ENCODE peak calls at places on chromosome 11, in five cellular contexts. P, N, U, V and O are unnamed samples.

GRCh38 chr11:1267441-1268100 is 41.9 kb downstream of the TOLLIP start:
- DNase-seq in N (no peak), U (no peak), P (no peak), V (no peak), O (no peak)

GRCh38 chr11:67732045-67732787 is 57.8 kb upstream of the ALDH3B2 start:
- DNase-seq in V (no peak), P (peak; percentile 63), N (peak; percentile 22), U (no peak), O (no peak)

GRCh38 chr11:72460091-72460647 is 25.8 kb upstream of the CLPB start:
- DNase-seq in N (no peak), U (no peak), V (no peak), P (no peak), O (no peak)

GRCh38 chr11:95375881-95376280 is 144.9 kb upstream of the SESN3 start:
- DNase-seq in N (no peak), P (no peak), V (no peak), U (peak; percentile 95), O (no peak)

GRCh38 chr11:62139526-62140301 is 15.9 kb downstream of the INCENP start:
- DNase-seq in N (no peak), V (no peak), U (no peak), P (no peak), O (no peak)

GRCh38 chr11:135073444-135073843 is 661.4 kb upstream of the B3GAT1 start:
- DNase-seq in N (no peak), V (no peak), P (no peak), U (no peak), O (no peak)

GRCh38 chr11:117562111-117562510 is 234.5 kb downstream of the CEP164 start:
- DNase-seq in V (no peak), U (no peak), N (no peak), P (no peak), O (no peak)

GRCh38 chr11:75525433-75526191 is at the start of gene GDPD5:
- DNase-seq in P (peak; percentile 88), V (peak; percentile 81), N (peak; percentile 63), U (peak; percentile 65), O (peak; percentile 16)

GRCh38 chr11:103544874-103545273 is 435.6 kb downstream of the DYNC2H1 start:
- DNase-seq in P (no peak), U (no peak), V (no peak), N (no peak), O (no peak)

GRCh38 chr11:90556612-90557011 is 333.8 kb upstream of the CHORDC1 start:
- DNase-seq in U (no peak), N (no peak), P (no peak), V (no peak), O (peak; percentile 86)

GRCh38 chr11:68373810-68374501 is 61.6 kb downstream of the LRP5 start:
- DNase-seq in P (no peak), V (no peak), U (peak; percentile 23), N (no peak), O (no peak)

GRCh38 chr11:61899146-61899841 is 7.9 kb upstream of the FADS3 start:
- DNase-seq in V (peak; percentile 49), U (peak; percentile 72), P (peak; percentile 62), N (peak; percentile 89), O (no peak)

GRCh38 chr11:78763664-78764063 is 189.0 kb upstream of the NARS2 start:
- DNase-seq in V (no peak), U (no peak), N (no peak), P (no peak), O (no peak)

GRCh38 chr11:118241191-118242098 is 10.7 kb downstream of the MPZL3 start:
- DNase-seq in N (no peak), P (no peak), U (peak; percentile 63), V (no peak), O (peak; percentile 87)

GRCh38 chr11:86089659-86090058 is 20.8 kb upstream of the PICALM start:
- DNase-seq in U (peak; percentile 53), N (no peak), V (no peak), P (no peak), O (no peak)

GRCh38 chr11:96254087-96254486 is 88.9 kb downstream of the MAML2 start:
- DNase-seq in P (no peak), N (no peak), U (no peak), V (no peak), O (no peak)

GRCh38 chr11:58394195-58394594 is 12.5 kb downstream of the OR5B3 start:
- DNase-seq in P (no peak), V (no peak), N (no peak), U (peak; percentile 85), O (peak; percentile 80)

GRCh38 chr11:115792903-115793302 is 288.7 kb upstream of the CADM1 start:
- DNase-seq in P (no peak), U (no peak), N (no peak), V (no peak), O (no peak)

GRCh38 chr11:606245-606644 is 9.5 kb downstream of the IRF7 start:
- DNase-seq in P (no peak), V (no peak), U (peak; percentile 43), N (no peak), O (peak; percentile 48)

GRCh38 chr11:26613759-26614158 is 41.7 kb upstream of the MUC15 start:
- DNase-seq in P (no peak), U (no peak), V (no peak), N (no peak), O (no peak)

GRCh38 chr11:69958308-69958707 is 119.8 kb upstream of the ANO1 start:
- DNase-seq in P (no peak), U (peak; percentile 60), V (no peak), N (no peak), O (no peak)

GRCh38 chr11:128862913-128863660 is 4.0 kb downstream of the KCNJ1 start:
- DNase-seq in V (no peak), N (no peak), U (peak; percentile 51), P (no peak), O (peak; percentile 73)

GRCh38 chr11:23359297-23359696 is 499.0 kb upstream of the CCDC179 start:
- DNase-seq in P (no peak), U (peak; percentile 56), N (no peak), V (no peak), O (peak; percentile 84)

GRCh38 chr11:119995730-119996491 is 142.0 kb downstream of the TRIM29 start:
- DNase-seq in V (no peak), N (no peak), U (no peak), P (no peak), O (no peak)

GRCh38 chr11:62601114-62601363 is 626 bp downstream of the MTA2 start:
- DNase-seq in N (no peak), P (no peak), U (no peak), V (no peak), O (peak; percentile 18)

GRCh38 chr11:46659908-46660307 is 40.5 kb downstream of the ARHGAP1 start:
- DNase-seq in V (no peak), U (peak; percentile 62), P (no peak), N (no peak), O (no peak)

GRCh38 chr11:83574516-83574915 is 288.3 kb upstream of the CCDC90B start:
- DNase-seq in U (peak; percentile 34), V (no peak), P (no peak), N (no peak), O (peak; percentile 68)

GRCh38 chr11:46948378-46949131 is 12.0 kb downstream of the CSTPP1 start:
- DNase-seq in N (no peak), V (no peak), U (peak; percentile 74), P (peak; percentile 41), O (peak; percentile 81)

GRCh38 chr11:44861829-44862545 is 88.7 kb downstream of the TP53I11 start:
- DNase-seq in N (peak; percentile 43), P (no peak), U (peak; percentile 97), V (no peak), O (peak; percentile 93)

GRCh38 chr11:64247729-64248531 is 1.2 kb upstream of the PPP1R14B start:
- DNase-seq in P (no peak), V (no peak), N (no peak), U (no peak), O (no peak)

GRCh38 chr11:29271616-29272015 is 745.2 kb downstream of the KCNA4 start:
- DNase-seq in V (no peak), N (no peak), P (no peak), U (no peak), O (no peak)

GRCh38 chr11:15223318-15223717 is 108.6 kb downstream of the INSC start:
- DNase-seq in U (peak; percentile 45), V (no peak), N (no peak), P (no peak), O (no peak)

GRCh38 chr11:32584921-32585320 is 1.3 kb downstream of the EIF3M start:
- DNase-seq in N (no peak), V (no peak), U (no peak), P (no peak), O (no peak)

GRCh38 chr11:95911369-95911759 is 12.5 kb downstream of the MTMR2 start:
- DNase-seq in N (no peak), V (no peak), U (no peak), P (no peak), O (no peak)

GRCh38 chr11:110147965-110148709 is 54.9 kb downstream of the ZC3H12C start:
- DNase-seq in N (no peak), P (no peak), V (no peak), U (peak; percentile 97), O (no peak)

GRCh38 chr11:59550842-59551650 is 39.7 kb downstream of the OR4D9 start:
- DNase-seq in V (peak; percentile 91), U (peak; percentile 96), P (peak; percentile 78), N (peak; percentile 61), O (peak; percentile 80)